ENCODE peak calls at places on chromosome 1, in five cellular contexts. One of them, this sample, is unnamed. For H3K4me1, the result is how much of the 10 kb centered on the place peaks cover.

GRCh38 chr1:189616893-189617292 is 860.8 kb downstream of the BRINP3 start:
- DNase-seq in testis: no peak
- DNase-seq in NT2/D1: no peak
- DNase-seq in mesendoderm: peak
- DNase-seq in CD8-positive, alpha-beta T cell: no peak
- DNase-seq in this sample: no peak

GRCh38 chr1:212975607-212975918 is 25.2 kb downstream of the VASH2 start:
- DNase-seq in testis: no peak
- DNase-seq in NT2/D1: no peak
- DNase-seq in mesendoderm: no peak
- DNase-seq in CD8-positive, alpha-beta T cell: no peak
- DNase-seq in this sample: no peak

GRCh38 chr1:207823880-207824566 is 72.2 kb downstream of the CD46 start:
- DNase-seq in testis: peak
- DNase-seq in NT2/D1: peak
- DNase-seq in mesendoderm: peak
- DNase-seq in CD8-positive, alpha-beta T cell: peak
- DNase-seq in this sample: peak

GRCh38 chr1:183794084-183794483 is 10.8 kb upstream of the RGL1 start:
- DNase-seq in testis: no peak
- DNase-seq in NT2/D1: no peak
- DNase-seq in mesendoderm: no peak
- DNase-seq in CD8-positive, alpha-beta T cell: no peak
- DNase-seq in this sample: no peak

GRCh38 chr1:201990427-201990826 is 8.0 kb downstream of the RNPEP start:
- DNase-seq in testis: peak
- DNase-seq in NT2/D1: no peak
- DNase-seq in mesendoderm: no peak
- DNase-seq in CD8-positive, alpha-beta T cell: no peak
- DNase-seq in this sample: peak

GRCh38 chr1:154749078-154749760 is 120.9 kb downstream of the KCNN3 start:
- DNase-seq in testis: no peak
- DNase-seq in NT2/D1: no peak
- DNase-seq in mesendoderm: no peak
- DNase-seq in CD8-positive, alpha-beta T cell: no peak
- DNase-seq in this sample: no peak

GRCh38 chr1:59367269-59368006 is 70.5 kb downstream of the FGGY start:
- DNase-seq in testis: peak
- DNase-seq in NT2/D1: no peak
- DNase-seq in mesendoderm: peak
- DNase-seq in CD8-positive, alpha-beta T cell: no peak
- DNase-seq in this sample: peak

GRCh38 chr1:192709544-192709943 is 73.6 kb downstream of the RGS13 start:
- DNase-seq in testis: peak
- DNase-seq in NT2/D1: no peak
- DNase-seq in mesendoderm: peak
- DNase-seq in CD8-positive, alpha-beta T cell: no peak
- DNase-seq in this sample: peak

GRCh38 chr1:46036894-46037596 is 95.4 kb downstream of the PIK3R3 start:
- DNase-seq in testis: peak
- DNase-seq in NT2/D1: peak
- DNase-seq in mesendoderm: peak
- DNase-seq in CD8-positive, alpha-beta T cell: peak
- DNase-seq in this sample: peak

GRCh38 chr1:29238601-29238964 is 2.3 kb downstream of the PTPRU start:
- DNase-seq in testis: no peak
- DNase-seq in NT2/D1: no peak
- DNase-seq in mesendoderm: peak
- DNase-seq in CD8-positive, alpha-beta T cell: no peak
- DNase-seq in this sample: no peak

GRCh38 chr1:77671836-77672235 is 10.6 kb downstream of the ZZZ3 start:
- DNase-seq in testis: no peak
- DNase-seq in NT2/D1: no peak
- DNase-seq in mesendoderm: no peak
- DNase-seq in CD8-positive, alpha-beta T cell: no peak
- DNase-seq in this sample: no peak

GRCh38 chr1:203158423-203158822 is 17.2 kb downstream of the MYBPH start:
- DNase-seq in testis: no peak
- DNase-seq in NT2/D1: no peak
- DNase-seq in mesendoderm: no peak
- DNase-seq in CD8-positive, alpha-beta T cell: no peak
- DNase-seq in this sample: no peak

DNA sequence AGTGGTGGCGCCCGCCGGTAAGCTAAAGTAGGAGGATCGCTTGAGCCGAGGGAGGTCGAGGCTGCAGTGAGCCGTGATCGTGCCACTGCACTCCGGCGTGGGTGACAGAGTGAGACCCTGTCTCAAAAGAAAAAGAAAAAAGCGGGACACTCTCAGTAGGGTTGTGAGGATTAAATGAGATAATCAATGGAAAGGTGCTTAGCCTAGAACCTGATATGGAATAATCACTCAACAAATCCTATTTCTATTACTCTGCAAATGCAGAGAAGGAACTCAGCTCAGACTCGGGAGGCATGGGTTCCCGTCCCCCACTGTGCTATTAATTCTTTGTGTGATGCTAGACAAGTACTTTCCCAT is 541 bp upstream of the LUZP1 start:
- DNase-seq in testis: no peak
- DNase-seq in NT2/D1: no peak
- DNase-seq in mesendoderm: no peak
- DNase-seq in CD8-positive, alpha-beta T cell: no peak
- DNase-seq in this sample: no peak
- H3K4me3 ChIP-seq in testis: peak
- H3K4me3 ChIP-seq in NT2/D1: peak
- H3K4me3 ChIP-seq in mesendoderm: no peak
- H3K4me3 ChIP-seq in CD8-positive, alpha-beta T cell: peak
- H3K4me3 ChIP-seq in this sample: peak

GRCh38 chr1:225447649-225448048 is 19.8 kb upstream of the LBR start:
- DNase-seq in testis: peak
- DNase-seq in NT2/D1: no peak
- DNase-seq in mesendoderm: no peak
- DNase-seq in CD8-positive, alpha-beta T cell: no peak
- DNase-seq in this sample: no peak
- H3K4me1 ChIP-seq in testis: under half
- H3K4me1 ChIP-seq in NT2/D1: under half
- H3K4me1 ChIP-seq in mesendoderm: under half
- H3K4me1 ChIP-seq in CD8-positive, alpha-beta T cell: under half
- H3K4me1 ChIP-seq in this sample: under half

DNA sequence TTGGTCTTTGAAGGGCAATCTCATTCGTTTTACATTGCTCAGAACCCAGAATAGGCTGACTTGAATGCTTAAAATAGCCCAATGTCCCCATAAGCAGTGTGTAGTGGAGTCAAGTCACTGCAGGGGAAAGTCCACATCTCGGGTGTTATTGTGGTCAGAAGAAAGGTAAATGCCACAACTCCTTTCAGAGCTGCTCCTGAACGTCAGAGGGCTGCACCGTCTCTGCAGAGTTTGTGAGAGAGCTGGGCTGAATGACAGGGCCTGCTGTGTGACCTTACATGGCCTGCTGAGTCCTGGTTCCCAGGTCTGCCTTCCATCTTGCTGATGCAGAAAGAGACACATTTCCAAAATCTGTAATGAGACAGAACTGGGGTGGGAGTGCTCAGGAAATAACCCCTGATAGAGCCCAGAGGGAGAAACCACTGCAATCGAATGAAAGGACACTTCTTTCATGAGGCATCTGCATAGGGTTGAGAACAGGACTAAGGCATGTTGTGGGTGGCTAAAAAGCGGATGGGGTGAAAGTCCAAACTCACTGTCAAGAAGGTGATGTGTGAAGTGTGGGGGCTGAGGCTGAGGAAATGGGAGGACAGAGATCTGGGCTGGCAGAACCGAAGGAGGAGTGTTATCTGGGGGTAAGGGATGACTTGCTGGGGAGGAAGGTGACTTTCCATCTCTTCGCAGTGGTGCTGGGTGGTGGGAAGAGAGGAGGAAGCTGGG is 33.8 kb downstream of the XCL2 start:
- DNase-seq in testis: no peak
- DNase-seq in NT2/D1: no peak
- DNase-seq in mesendoderm: no peak
- DNase-seq in CD8-positive, alpha-beta T cell: no peak
- DNase-seq in this sample: no peak
- H3K4me3 ChIP-seq in testis: no peak
- H3K4me3 ChIP-seq in NT2/D1: no peak
- H3K4me3 ChIP-seq in mesendoderm: no peak
- H3K4me3 ChIP-seq in CD8-positive, alpha-beta T cell: no peak
- H3K4me3 ChIP-seq in this sample: no peak

GRCh38 chr1:220221670-220222069 is 50.6 kb downstream of the RAB3GAP2 start:
- DNase-seq in testis: no peak
- DNase-seq in NT2/D1: no peak
- DNase-seq in mesendoderm: no peak
- DNase-seq in CD8-positive, alpha-beta T cell: no peak
- DNase-seq in this sample: no peak

GRCh38 chr1:220219136-220219442 is 53.2 kb downstream of the RAB3GAP2 start:
- DNase-seq in testis: no peak
- DNase-seq in NT2/D1: no peak
- DNase-seq in mesendoderm: no peak
- DNase-seq in CD8-positive, alpha-beta T cell: no peak
- DNase-seq in this sample: no peak

GRCh38 chr1:220217383-220217988 is 54.8 kb downstream of the RAB3GAP2 start:
- DNase-seq in testis: no peak
- DNase-seq in NT2/D1: no peak
- DNase-seq in mesendoderm: peak
- DNase-seq in CD8-positive, alpha-beta T cell: no peak
- DNase-seq in this sample: no peak

GRCh38 chr1:220221269-220221668 is 51.0 kb downstream of the RAB3GAP2 start:
- DNase-seq in testis: no peak
- DNase-seq in NT2/D1: no peak
- DNase-seq in mesendoderm: no peak
- DNase-seq in CD8-positive, alpha-beta T cell: no peak
- DNase-seq in this sample: no peak

GRCh38 chr1:220219865-220220698 is 52.2 kb downstream of the RAB3GAP2 start:
- DNase-seq in testis: no peak
- DNase-seq in NT2/D1: no peak
- DNase-seq in mesendoderm: no peak
- DNase-seq in CD8-positive, alpha-beta T cell: no peak
- DNase-seq in this sample: no peak
- H3K4me1 ChIP-seq in testis: under half
- H3K4me1 ChIP-seq in NT2/D1: under half
- H3K4me1 ChIP-seq in mesendoderm: under half
- H3K4me1 ChIP-seq in CD8-positive, alpha-beta T cell: under half
- H3K4me1 ChIP-seq in this sample: under half

DNA sequence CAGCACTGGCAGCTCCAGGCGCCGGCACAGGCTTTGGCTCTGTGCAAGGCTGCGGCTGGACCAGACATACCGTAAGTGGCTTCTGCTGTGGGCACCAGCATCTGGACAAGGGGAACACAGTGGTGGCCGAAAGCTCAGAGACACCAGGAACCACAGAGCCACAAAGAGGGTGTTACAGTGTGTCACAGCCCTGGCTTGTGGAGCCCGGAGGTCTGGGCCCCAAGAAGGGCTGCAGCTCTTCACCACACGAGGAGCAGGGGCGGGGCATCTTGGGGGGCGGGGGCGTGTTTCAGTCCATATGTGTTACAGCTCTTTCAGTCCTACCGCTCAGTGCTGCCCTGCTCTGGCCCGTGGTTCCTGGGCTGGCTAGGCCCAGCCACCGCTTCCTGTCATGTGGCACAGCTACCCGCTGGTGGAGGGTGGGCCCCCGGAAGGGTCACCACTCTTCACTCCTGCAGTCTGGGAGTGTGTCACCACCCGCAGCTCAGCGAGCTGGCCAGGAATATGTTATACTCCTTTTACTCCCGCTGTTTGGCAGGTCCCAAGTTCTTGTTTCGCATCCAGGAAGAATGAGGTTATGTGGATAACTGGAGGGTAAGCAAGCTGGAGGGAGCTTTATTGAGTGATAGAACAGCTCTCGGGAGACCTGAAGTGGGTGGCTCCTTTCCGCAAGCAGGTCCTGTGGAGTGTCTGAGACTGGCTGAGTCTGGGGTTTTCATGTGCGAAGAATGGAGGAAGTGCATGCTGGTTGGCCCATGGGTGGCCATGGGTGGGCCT is 3.3 kb upstream of the LSM10 start:
- DNase-seq in testis: peak
- DNase-seq in NT2/D1: no peak
- DNase-seq in mesendoderm: peak
- DNase-seq in CD8-positive, alpha-beta T cell: peak
- DNase-seq in this sample: peak
- H3K4me3 ChIP-seq in testis: peak
- H3K4me3 ChIP-seq in NT2/D1: no peak
- H3K4me3 ChIP-seq in mesendoderm: peak
- H3K4me3 ChIP-seq in CD8-positive, alpha-beta T cell: no peak
- H3K4me3 ChIP-seq in this sample: peak

GRCh38 chr1:235938714-235939487 is 72.2 kb upstream of the LYST start:
- DNase-seq in testis: no peak
- DNase-seq in NT2/D1: no peak
- DNase-seq in mesendoderm: no peak
- DNase-seq in CD8-positive, alpha-beta T cell: no peak
- DNase-seq in this sample: no peak
- H3K4me1 ChIP-seq in testis: under half
- H3K4me1 ChIP-seq in NT2/D1: under half
- H3K4me1 ChIP-seq in mesendoderm: under half
- H3K4me1 ChIP-seq in CD8-positive, alpha-beta T cell: under half
- H3K4me1 ChIP-seq in this sample: under half

This sample was measured in adrenal gland.